ENCODE peak calls at places on chromosome 20, in four cellular contexts. K, B, Q and Z are unnamed samples.

GRCh38 chr20:3981132-3981452 is 34.3 kb downstream of the RNF24 start:
- DNase-seq in K (no peak), Q (no peak), B (no peak), Z (no peak)

GRCh38 chr20:62602550-62602949 is 39.8 kb upstream of the SLCO4A1 start:
- DNase-seq in K (no peak), Q (no peak), B (peak), Z (no peak)

GRCh38 chr20:37356387-37356786 is 10.4 kb downstream of the SRC start:
- DNase-seq in K (no peak), B (no peak), Q (no peak), Z (no peak)

GRCh38 chr20:54025166-54025835 is 45.1 kb downstream of the BCAS1 start:
- DNase-seq in Q (no peak), B (no peak), K (no peak), Z (no peak)

GRCh38 chr20:62816031-62816878 is 595 bp upstream of the COL9A3 start:
- DNase-seq in B (no peak), K (no peak), Q (no peak), Z (no peak)

GRCh38 chr20:49659096-49659495 is 54.6 kb downstream of the B4GALT5 start:
- DNase-seq in B (no peak), K (no peak), Q (no peak), Z (no peak)

GRCh38 chr20:19757487-19757972 is 528 bp upstream of the RIN2 start:
- DNase-seq in B (no peak), Q (no peak), K (peak), Z (no peak)

GRCh38 chr20:44231713-44232468 is 15.2 kb upstream of the GDAP1L1 start:
- DNase-seq in Q (no peak), K (no peak), B (no peak), Z (no peak)

GRCh38 chr20:57999465-58000111 is 228.9 kb downstream of the ANKRD60 start:
- DNase-seq in Q (no peak), B (no peak), K (no peak), Z (no peak)

GRCh38 chr20:35854697-35855434 is 83.1 kb downstream of the PHF20 start:
- DNase-seq in Q (no peak), B (no peak), K (no peak), Z (no peak)

GRCh38 chr20:31260326-31260932 is 3.0 kb downstream of the DEFB115 start:
- DNase-seq in Q (no peak), K (no peak), B (no peak), Z (no peak)

GRCh38 chr20:49694450-49695071 is 19.1 kb downstream of the B4GALT5 start:
- DNase-seq in B (no peak), K (no peak), Q (no peak), Z (no peak)

GRCh38 chr20:17630151-17630805 is 51.8 kb downstream of the RRBP1 start:
- DNase-seq in Q (no peak), B (no peak), K (no peak), Z (no peak)

GRCh38 chr20:49727473-49727872 is 13.8 kb upstream of the B4GALT5 start:
- DNase-seq in Q (no peak), B (no peak), K (no peak), Z (no peak)

GRCh38 chr20:58393299-58393698 is 4.3 kb downstream of the VAPB start:
- DNase-seq in K (no peak), B (no peak), Q (no peak), Z (no peak)

GRCh38 chr20:3150908-3151307 is 8.8 kb downstream of the FASTKD5 start:
- DNase-seq in Q (no peak), B (no peak), K (no peak), Z (no peak)

GRCh38 chr20:51803157-51803854 is 985 bp upstream of the SALL4 start:
- DNase-seq in Q (no peak), B (no peak), K (no peak), Z (no peak)

GRCh38 chr20:39112196-39112743 is 150.1 kb downstream of the DHX35 start:
- DNase-seq in Q (no peak), B (no peak), K (peak), Z (no peak)

GRCh38 chr20:61857414-61857775 is 208.3 kb downstream of the TAF4 start:
- DNase-seq in Q (no peak), B (no peak), K (no peak), Z (no peak)

GRCh38 chr20:24100370-24101011 is 111.9 kb upstream of the GGTLC1 start:
- DNase-seq in K (peak), B (peak), Q (no peak), Z (no peak)

GRCh38 chr20:60964911-60965310 is 287.1 kb upstream of the CDH4 start:
- DNase-seq in B (no peak), Q (no peak), K (no peak), Z (no peak)

GRCh38 chr20:2751347-2751867 is 49.0 kb downstream of the CPXM1 start:
- DNase-seq in B (no peak), K (no peak), Q (no peak), Z (no peak)

GRCh38 chr20:33522256-33522820 is 32.4 kb downstream of the CBFA2T2 start:
- DNase-seq in Q (no peak), K (no peak), B (no peak), Z (no peak)

GRCh38 chr20:53660078-53660909 is 66.7 kb upstream of the ZNF217 start:
- DNase-seq in Q (no peak), B (peak), K (no peak), Z (no peak)

GRCh38 chr20:18686696-18687095 is 98.8 kb downstream of the DTD1 start:
- DNase-seq in Q (no peak), B (no peak), K (no peak), Z (no peak)

GRCh38 chr20:59469266-59470252 is 134.8 kb upstream of the PHACTR3 start:
- DNase-seq in K (no peak), B (no peak), Q (no peak), Z (no peak)

GRCh38 chr20:41213150-41213820 is 75.9 kb downstream of the PLCG1 start:
- DNase-seq in Q (no peak), B (no peak), K (peak), Z (no peak)

GRCh38 chr20:64242797-64243475 is 12.6 kb upstream of the PCMTD2 start:
- DNase-seq in K (no peak), Q (no peak), B (peak), Z (no peak)

GRCh38 chr20:19973920-19974620 is 43.1 kb upstream of the NAA20 start:
- DNase-seq in K (no peak), Q (no peak), B (no peak), Z (peak)